ENCODE peak calls at places on chromosomes 1 and 21, in eight cellular contexts. W is RWPE1, L is retina, B is midbrain, M is astrocyte of the spinal cord, R is GM12891, T is ecto neural progenitor cell, Y is Calu3. C is an unnamed sample.

GRCh38 chr1:26538480-26539412 is 9.2 kb downstream of the RPS6KA1 start:
- DNase-seq in L (no peak), M (no peak), B (peak), Y (peak), T (peak), W (peak), R (no peak), C (peak)

GRCh38 chr21:25967566-25968438 is 202.8 kb downstream of the APP start:
- DNase-seq in Y (no peak), M (no peak), R (peak), B (no peak), L (no peak), T (no peak), W (no peak), C (no peak)

GRCh38 chr21:26795398-26795790 is 49.8 kb downstream of the ADAMTS1 start:
- DNase-seq in L (no peak), T (no peak), B (no peak), R (no peak), M (no peak), Y (no peak), W (no peak), C (no peak)

GRCh38 chr1:109502368-109502851 is 7.1 kb downstream of the AMIGO1 start:
- DNase-seq in W (no peak), Y (no peak), B (no peak), M (no peak), R (no peak), T (no peak), L (no peak), C (no peak)

GRCh38 chr1:165169028-165169427 is 187.5 kb downstream of the LMX1A start:
- DNase-seq in Y (peak), L (no peak), T (no peak), W (peak), M (no peak), R (no peak), B (no peak), C (no peak)

GRCh38 chr1:226809785-226810571 is 60.4 kb upstream of the PSEN2 start:
- DNase-seq in L (no peak), M (peak), Y (no peak), W (no peak), T (no peak), R (no peak), B (peak), C (no peak)

GRCh38 chr21:25362375-25363267 is 244.7 kb downstream of the MRPL39 start:
- DNase-seq in T (no peak), W (no peak), M (no peak), Y (no peak), R (no peak), B (no peak), L (no peak), C (no peak)

GRCh38 chr1:185044981-185045792 is at the start of gene RNF2:
- DNase-seq in Y (peak), W (peak), L (peak), T (peak), M (peak), B (peak), R (peak), C (peak)

GRCh38 chr1:15764269-15764764 is 5.7 kb downstream of the FBLIM1 start:
- DNase-seq in T (no peak), W (peak), B (no peak), Y (no peak), R (no peak), M (no peak), L (no peak), C (peak)

GRCh38 chr1:26237230-26237966 is 3.4 kb downstream of the CEP85 start:
- DNase-seq in W (no peak), R (no peak), Y (no peak), M (peak), L (no peak), T (no peak), B (no peak), C (no peak)

GRCh38 chr21:37435120-37435519 is 68.5 kb downstream of the DYRK1A start:
- DNase-seq in B (peak), W (peak), R (no peak), M (peak), Y (no peak), L (peak), T (peak), C (peak)

GRCh38 chr1:96880626-96881025 is 159.0 kb downstream of the PTBP2 start:
- DNase-seq in R (no peak), T (no peak), B (no peak), L (no peak), M (peak), Y (no peak), W (no peak), C (no peak)

C was measured in HuH-7.